ENCODE peak calls at places on chromosomes 4 and X, in nine cellular contexts. Z is GM23338, M is H1, B is cardiac muscle cell, J is lung, I is choroid plexus epithelial cell, E is ovary, T is A673, Y is fibroblast of lung. S is an unnamed sample.

GRCh38 chr4:116599859-116600258 is 485.5 kb downstream of the TRAM1L1 start:
- DNase-seq in I (no peak), Z (peak; percentile 52), Y (no peak), B (no peak), M (peak; percentile 19), T (peak; percentile 7), E (no peak), J (no peak), S (no peak)

GRCh38 chr4:17613761-17614415 is 553 bp upstream of the MED28 start:
- DNase-seq in J (peak; percentile 37), E (peak; percentile 15), I (peak; percentile 73), B (peak; percentile 1), Z (peak; percentile 33), M (no peak), T (peak; percentile 6), Y (peak; percentile 72), S (no peak)

GRCh38 chr4:158018090-158018808 is 154.6 kb downstream of the GASK1B start:
- DNase-seq in Z (no peak), I (no peak), J (no peak), M (no peak), B (no peak), T (no peak), E (no peak), Y (no peak), S (no peak)

GRCh38 chrX:120315776-120316175 is 4.5 kb upstream of the TMEM255A start:
- DNase-seq in B (no peak), E (no peak), Z (no peak), I (no peak), M (no peak), T (no peak), Y (no peak), J (no peak), S (no peak)

GRCh38 chrX:68503830-68504229 is 5.0 kb downstream of the YIPF6 start:
- DNase-seq in I (peak; percentile 23), M (no peak), B (no peak), T (no peak), Z (no peak), E (no peak), Y (no peak), J (no peak), S (no peak)

GRCh38 chr4:69860007-69860406 is at the start of gene SULT1E1:
- DNase-seq in E (no peak), I (peak; percentile 94), J (no peak), T (peak; percentile 21), M (no peak), Z (peak; percentile 2), B (no peak), Y (peak; percentile 82), S (no peak)

GRCh38 chrX:23373129-23373804 is 38.6 kb downstream of the PTCHD1 start:
- DNase-seq in Z (no peak), I (peak; percentile 81), B (no peak), E (no peak), J (no peak), Y (peak; percentile 78), T (peak; percentile 4), M (no peak), S (no peak)

GRCh38 chr4:128513664-128514484 is 226.3 kb upstream of the PGRMC2 start:
- DNase-seq in M (no peak), B (no peak), J (no peak), Z (no peak), I (peak; percentile 73), Y (peak; percentile 83), T (no peak), E (no peak), S (no peak)

GRCh38 chrX:108362026-108362425 is 76.2 kb downstream of the COL4A6 start:
- DNase-seq in T (no peak), E (no peak), J (no peak), Y (no peak), B (no peak), Z (no peak), M (no peak), I (peak; percentile 76), S (no peak)

GRCh38 chr4:24857996-24858395 is 54.8 kb downstream of the CCDC149 start:
- DNase-seq in J (no peak), Y (peak; percentile 85), I (peak; percentile 66), T (no peak), E (no peak), B (peak; percentile 57), M (no peak), Z (no peak), S (no peak)

DNA sequence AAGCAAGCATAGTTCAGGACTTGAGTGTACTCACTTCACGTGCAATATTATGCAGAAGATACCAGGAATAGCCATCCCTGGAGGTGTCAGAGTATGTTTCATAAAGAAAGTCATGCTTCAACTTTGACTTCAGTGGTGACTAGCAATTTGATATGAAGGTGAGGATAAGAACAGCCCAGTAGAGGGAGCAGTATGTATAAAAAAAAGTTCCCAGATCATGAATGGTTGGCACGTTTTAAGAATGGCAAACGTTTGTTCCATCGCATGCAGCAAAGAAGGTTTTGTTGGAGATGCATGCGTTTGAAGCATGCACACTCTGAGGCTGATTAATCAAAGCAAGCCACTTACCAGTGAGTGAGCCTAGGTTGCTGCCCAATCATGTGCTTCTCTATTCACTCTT is 33.5 kb upstream of the SLITRK4 start:
- DNase-seq in E (no peak), Z (peak; percentile 8), J (no peak), I (no peak), Y (no peak), B (no peak), M (no peak), T (peak; percentile 13), S (no peak)
- TF ChIP-seq CTCF in E (no peak), Z (peak; percentile 24), J (no peak), I (no peak), Y (no peak), B (peak; percentile 33), M (peak; percentile 20), T (peak; percentile 36), S (no peak)

GRCh38 chrX:82218361-82218760 is 1016.5 kb downstream of the SH3BGRL start:
- DNase-seq in Z (peak; percentile 43), T (peak; percentile 52), Y (peak; percentile 5), J (no peak), E (no peak), B (peak; percentile 52), M (no peak), I (peak; percentile 24), S (no peak)
- TF ChIP-seq CTCF in Z (peak; percentile 41), T (peak; percentile 53), Y (no peak), J (no peak), E (no peak), B (no peak), M (peak; percentile 33), I (no peak), S (peak; percentile 17)

GRCh38 chr4:108611360-108611759 is 9.0 kb upstream of the RPL34 start:
- DNase-seq in Y (peak; percentile 23), E (no peak), T (peak; percentile 41), I (peak; percentile 48), Z (no peak), M (no peak), B (no peak), J (no peak), S (no peak)
- TF ChIP-seq CTCF in Y (peak; percentile 33), E (no peak), T (peak; percentile 33), I (peak; percentile 48), Z (no peak), M (no peak), B (peak; percentile 56), J (no peak), S (no peak)

GRCh38 chrX:65997978-65998717 is 41.7 kb downstream of the VSIG4 start:
- DNase-seq in I (no peak), Y (no peak), B (no peak), Z (no peak), M (no peak), E (no peak), T (no peak), J (no peak), S (no peak)
- TF ChIP-seq CTCF in I (no peak), Y (no peak), B (no peak), Z (no peak), M (no peak), E (no peak), T (no peak), J (no peak), S (no peak)

GRCh38 chrX:43349363-43349762 is 306.7 kb upstream of the MAOA start:
- DNase-seq in J (peak; percentile 30), Z (peak; percentile 56), Y (peak; percentile 28), E (no peak), I (peak; percentile 44), B (peak; percentile 46), M (no peak), T (peak; percentile 71), S (peak; percentile 41)
- TF ChIP-seq CTCF in J (peak; percentile 49), Z (peak; percentile 61), Y (peak; percentile 62), E (no peak), I (peak; percentile 64), B (peak; percentile 50), M (peak; percentile 67), T (peak; percentile 82), S (peak; percentile 48)